ENCODE peak calls at places on chromosome 18, in six cellular contexts. One of them, this sample, is unnamed.

GRCh38 chr18:70781860-70782453 is 493.1 kb downstream of the SOCS6 start:
- DNase-seq in HCT116: peak; percentile 15
- DNase-seq in HepG2: peak; percentile 27
- DNase-seq in K562: peak; percentile 6
- DNase-seq in H1: peak; percentile 10
- DNase-seq in GM12878: peak; percentile 15
- DNase-seq in this sample: peak; percentile 15

GRCh38 chr18:3584897-3585460 is 135.0 kb downstream of the TGIF1 start:
- DNase-seq in HCT116: no peak
- DNase-seq in HepG2: no peak
- DNase-seq in K562: peak; percentile 39
- DNase-seq in H1: no peak
- DNase-seq in GM12878: no peak
- DNase-seq in this sample: peak; percentile 61

GRCh38 chr18:31783059-31783458 is 22.4 kb upstream of the SLC25A52 start:
- DNase-seq in HCT116: no peak
- DNase-seq in HepG2: no peak
- DNase-seq in K562: no peak
- DNase-seq in H1: no peak
- DNase-seq in GM12878: no peak
- DNase-seq in this sample: no peak

GRCh38 chr18:59055345-59056032 is 84.2 kb upstream of the SEC11C start:
- DNase-seq in HCT116: no peak
- DNase-seq in HepG2: no peak
- DNase-seq in K562: no peak
- DNase-seq in H1: no peak
- DNase-seq in GM12878: no peak
- DNase-seq in this sample: no peak

GRCh38 chr18:48029296-48029986 is 99.0 kb upstream of the SMAD2 start:
- DNase-seq in HCT116: no peak
- DNase-seq in HepG2: no peak
- DNase-seq in K562: no peak
- DNase-seq in H1: no peak
- DNase-seq in GM12878: no peak
- DNase-seq in this sample: no peak

GRCh38 chr18:32730620-32731021 is 42.2 kb downstream of the KLHL14 start:
- DNase-seq in HCT116: no peak
- DNase-seq in HepG2: no peak
- DNase-seq in K562: no peak
- DNase-seq in H1: no peak
- DNase-seq in GM12878: peak; percentile 30
- DNase-seq in this sample: no peak

GRCh38 chr18:12328179-12328823 is 20.3 kb downstream of the TUBB6 start:
- DNase-seq in HCT116: no peak
- DNase-seq in HepG2: no peak
- DNase-seq in K562: no peak
- DNase-seq in H1: no peak
- DNase-seq in GM12878: no peak
- DNase-seq in this sample: no peak

GRCh38 chr18:54130631-54131030 is 93.8 kb downstream of the MBD2 start:
- DNase-seq in HCT116: no peak
- DNase-seq in HepG2: no peak
- DNase-seq in K562: no peak
- DNase-seq in H1: no peak
- DNase-seq in GM12878: no peak
- DNase-seq in this sample: peak; percentile 35

GRCh38 chr18:78957140-78957539 is 22.5 kb upstream of the SALL3 start:
- DNase-seq in HCT116: no peak
- DNase-seq in HepG2: no peak
- DNase-seq in K562: no peak
- DNase-seq in H1: no peak
- DNase-seq in GM12878: no peak
- DNase-seq in this sample: no peak

GRCh38 chr18:40949138-40949949 is 1005.7 kb upstream of the PIK3C3 start:
- DNase-seq in HCT116: no peak
- DNase-seq in HepG2: no peak
- DNase-seq in K562: no peak
- DNase-seq in H1: no peak
- DNase-seq in GM12878: no peak
- DNase-seq in this sample: no peak

GRCh38 chr18:25050605-25051004 is 301.4 kb downstream of the ZNF521 start:
- DNase-seq in HCT116: no peak
- DNase-seq in HepG2: no peak
- DNase-seq in K562: no peak
- DNase-seq in H1: no peak
- DNase-seq in GM12878: no peak
- DNase-seq in this sample: no peak

GRCh38 chr18:46435031-46435430 is 222.0 kb downstream of the LOXHD1 start:
- DNase-seq in HCT116: no peak
- DNase-seq in HepG2: no peak
- DNase-seq in K562: no peak
- DNase-seq in H1: no peak
- DNase-seq in GM12878: no peak
- DNase-seq in this sample: no peak

GRCh38 chr18:36771246-36771645 is 57.6 kb downstream of the TPGS2 start:
- DNase-seq in HCT116: no peak
- DNase-seq in HepG2: no peak
- DNase-seq in K562: no peak
- DNase-seq in H1: no peak
- DNase-seq in GM12878: no peak
- DNase-seq in this sample: no peak

GRCh38 chr18:35415511-35416427 is 38.6 kb upstream of the ZNF396 start:
- DNase-seq in HCT116: no peak
- DNase-seq in HepG2: no peak
- DNase-seq in K562: no peak
- DNase-seq in H1: no peak
- DNase-seq in GM12878: no peak
- DNase-seq in this sample: no peak

GRCh38 chr18:42047721-42048120 is 92.7 kb downstream of the PIK3C3 start:
- DNase-seq in HCT116: no peak
- DNase-seq in HepG2: peak; percentile 10
- DNase-seq in K562: no peak
- DNase-seq in H1: no peak
- DNase-seq in GM12878: no peak
- DNase-seq in this sample: no peak

GRCh38 chr18:9068346-9068745 is 34.2 kb upstream of the NDUFV2 start:
- DNase-seq in HCT116: no peak
- DNase-seq in HepG2: no peak
- DNase-seq in K562: peak; percentile 2
- DNase-seq in H1: no peak
- DNase-seq in GM12878: no peak
- DNase-seq in this sample: no peak

GRCh38 chr18:36158261-36158867 is 28.7 kb downstream of the ELP2 start:
- DNase-seq in HCT116: no peak
- DNase-seq in HepG2: no peak
- DNase-seq in K562: no peak
- DNase-seq in H1: no peak
- DNase-seq in GM12878: no peak
- DNase-seq in this sample: no peak

GRCh38 chr18:11665587-11665986 is 23.5 kb upstream of the GNAL start:
- DNase-seq in HCT116: no peak
- DNase-seq in HepG2: no peak
- DNase-seq in K562: no peak
- DNase-seq in H1: no peak
- DNase-seq in GM12878: no peak
- DNase-seq in this sample: no peak

GRCh38 chr18:74996055-74996454 is 212.9 kb downstream of the PTGR3 start:
- DNase-seq in HCT116: no peak
- DNase-seq in HepG2: no peak
- DNase-seq in K562: no peak
- DNase-seq in H1: no peak
- DNase-seq in GM12878: no peak
- DNase-seq in this sample: no peak

GRCh38 chr18:24428709-24429108 is 2.2 kb downstream of the IMPACT start:
- DNase-seq in HCT116: no peak
- DNase-seq in HepG2: no peak
- DNase-seq in K562: no peak
- DNase-seq in H1: no peak
- DNase-seq in GM12878: no peak
- DNase-seq in this sample: no peak

GRCh38 chr18:54647176-54647575 is 56.1 kb downstream of the DYNAP start:
- DNase-seq in HCT116: peak; percentile 34
- DNase-seq in HepG2: peak; percentile 37
- DNase-seq in K562: peak; percentile 7
- DNase-seq in H1: peak; percentile 15
- DNase-seq in GM12878: no peak
- DNase-seq in this sample: peak; percentile 22

GRCh38 chr18:75269140-75269676 is 58.6 kb downstream of the TSHZ1 start:
- DNase-seq in HCT116: no peak
- DNase-seq in HepG2: no peak
- DNase-seq in K562: no peak
- DNase-seq in H1: no peak
- DNase-seq in GM12878: no peak
- DNase-seq in this sample: no peak

GRCh38 chr18:34913837-34914755 is 127.1 kb upstream of the MAPRE2 start:
- DNase-seq in HCT116: no peak
- DNase-seq in HepG2: peak; percentile 97
- DNase-seq in K562: no peak
- DNase-seq in H1: no peak
- DNase-seq in GM12878: no peak
- DNase-seq in this sample: no peak

DNA sequence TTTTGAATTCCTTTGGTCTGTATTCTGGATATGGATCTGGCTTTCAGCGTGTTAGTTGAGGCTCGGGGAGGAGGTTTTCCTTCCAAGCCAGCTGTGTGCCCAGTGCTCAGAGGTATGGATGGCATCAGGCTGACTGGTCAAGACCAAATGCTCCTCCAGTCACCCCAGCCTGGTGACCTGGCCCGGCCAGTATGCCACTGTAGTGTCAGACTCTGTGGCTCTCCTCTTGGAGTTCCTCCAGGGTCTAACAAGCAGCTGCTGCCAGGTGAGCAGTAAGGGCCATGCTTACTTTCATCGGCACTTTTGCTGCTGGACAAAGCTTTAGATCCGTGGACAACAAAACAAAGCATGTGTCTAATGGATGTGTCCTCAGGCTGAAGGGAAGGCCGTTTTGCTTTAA is 44.1 kb downstream of the CABLES1 start:
- DNase-seq in HCT116: no peak
- DNase-seq in HepG2: no peak
- DNase-seq in K562: no peak
- DNase-seq in H1: no peak
- DNase-seq in GM12878: no peak
- DNase-seq in this sample: no peak
- H3K9ac ChIP-seq in HCT116: no peak overlapping the region
- H3K9ac ChIP-seq in HepG2: no peak overlapping the region
- H3K9ac ChIP-seq in K562: no peak overlapping the region
- H3K9ac ChIP-seq in H1: no peak overlapping the region
- H3K9ac ChIP-seq in GM12878: no peak overlapping the region
- H3K9ac ChIP-seq in this sample: no peak overlapping the region

GRCh38 chr18:57542126-57542525 is 44.4 kb downstream of the FECH start:
- DNase-seq in HCT116: no peak
- DNase-seq in HepG2: no peak
- DNase-seq in K562: no peak
- DNase-seq in H1: no peak
- DNase-seq in GM12878: no peak
- DNase-seq in this sample: no peak

GRCh38 chr18:57544958-57545661 is 41.4 kb downstream of the FECH start:
- DNase-seq in HCT116: no peak
- DNase-seq in HepG2: no peak
- DNase-seq in K562: no peak
- DNase-seq in H1: no peak
- DNase-seq in GM12878: peak; percentile 24
- DNase-seq in this sample: no peak

GRCh38 chr18:57542801-57543427 is 43.6 kb downstream of the FECH start:
- DNase-seq in HCT116: no peak
- DNase-seq in HepG2: no peak
- DNase-seq in K562: no peak
- DNase-seq in H1: no peak
- DNase-seq in GM12878: no peak
- DNase-seq in this sample: no peak

GRCh38 chr18:57547260-57547659 is 39.2 kb downstream of the FECH start:
- DNase-seq in HCT116: no peak
- DNase-seq in HepG2: no peak
- DNase-seq in K562: no peak
- DNase-seq in H1: no peak
- DNase-seq in GM12878: no peak
- DNase-seq in this sample: no peak

DNA sequence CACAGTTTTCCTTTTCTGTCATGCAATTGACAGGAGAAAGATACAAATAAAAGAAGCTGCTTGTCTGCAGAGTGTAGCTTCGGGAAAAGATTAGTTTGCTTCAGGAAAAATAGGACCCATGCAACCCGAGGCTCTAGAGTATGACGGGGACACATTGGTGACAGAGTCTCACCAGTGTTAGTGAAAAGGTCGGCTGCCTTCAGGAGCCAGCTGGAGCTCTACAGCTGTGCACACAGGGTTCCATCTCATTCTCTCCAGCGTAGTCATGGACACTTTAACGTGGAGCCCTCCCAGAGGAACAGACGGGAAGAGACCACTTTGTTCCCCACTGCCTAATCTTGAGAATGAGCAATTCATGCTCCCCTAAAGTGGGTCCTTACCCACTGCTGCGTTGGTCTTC is 42.9 kb downstream of the FECH start:
- DNase-seq in HCT116: no peak
- DNase-seq in HepG2: no peak
- DNase-seq in K562: no peak
- DNase-seq in H1: no peak
- DNase-seq in GM12878: no peak
- DNase-seq in this sample: no peak
- TF ChIP-seq ZNF274 in HCT116: no peak
- TF ChIP-seq ZNF274 in HepG2: no peak
- TF ChIP-seq ZNF274 in K562: no peak
- TF ChIP-seq ZNF274 in H1: no peak
- TF ChIP-seq ZNF274 in GM12878: no peak
- TF ChIP-seq ZNF274 in this sample: no peak

GRCh38 chr18:76514573-76514972 is 19.5 kb upstream of the ZNF516 start:
- DNase-seq in HCT116: no peak
- DNase-seq in HepG2: no peak
- DNase-seq in K562: no peak
- DNase-seq in H1: no peak
- DNase-seq in GM12878: no peak
- DNase-seq in this sample: no peak
- H3K9ac ChIP-seq in HCT116: no peak overlapping the region
- H3K9ac ChIP-seq in HepG2: no peak overlapping the region
- H3K9ac ChIP-seq in K562: no peak overlapping the region
- H3K9ac ChIP-seq in H1: no peak overlapping the region
- H3K9ac ChIP-seq in GM12878: no peak overlapping the region
- H3K9ac ChIP-seq in this sample: no peak overlapping the region

GRCh38 chr18:49563130-49563540 is 1.3 kb downstream of the LIPG start:
- DNase-seq in HCT116: peak; percentile 33
- DNase-seq in HepG2: no peak
- DNase-seq in K562: no peak
- DNase-seq in H1: no peak
- DNase-seq in GM12878: no peak
- DNase-seq in this sample: no peak

GRCh38 chr18:49560277-49561126 is 1.4 kb upstream of the LIPG start:
- DNase-seq in HCT116: no peak
- DNase-seq in HepG2: no peak
- DNase-seq in K562: no peak
- DNase-seq in H1: no peak
- DNase-seq in GM12878: no peak
- DNase-seq in this sample: no peak

GRCh38 chr18:49561127-49561376 is 805 bp upstream of the LIPG start:
- DNase-seq in HCT116: no peak
- DNase-seq in HepG2: no peak
- DNase-seq in K562: no peak
- DNase-seq in H1: no peak
- DNase-seq in GM12878: no peak
- DNase-seq in this sample: no peak

GRCh38 chr18:49562481-49563129 is 748 bp downstream of the LIPG start:
- DNase-seq in HCT116: no peak
- DNase-seq in HepG2: no peak
- DNase-seq in K562: no peak
- DNase-seq in H1: no peak
- DNase-seq in GM12878: no peak
- DNase-seq in this sample: no peak

GRCh38 chr18:49561377-49562193 is at the start of gene LIPG:
- DNase-seq in HCT116: peak; percentile 57
- DNase-seq in HepG2: peak; percentile 34
- DNase-seq in K562: peak; percentile 79
- DNase-seq in H1: peak; percentile 53
- DNase-seq in GM12878: no peak
- DNase-seq in this sample: no peak
- TF ChIP-seq ZNF274 in HCT116: no peak
- TF ChIP-seq ZNF274 in HepG2: no peak
- TF ChIP-seq ZNF274 in K562: no peak
- TF ChIP-seq ZNF274 in H1: no peak
- TF ChIP-seq ZNF274 in GM12878: no peak
- TF ChIP-seq ZNF274 in this sample: no peak

This sample was measured in NT2/D1.